ENCODE peak calls at places on chromosomes 2 and 18, in six cellular contexts. T is upper lobe of left lung, G is transverse colon, B is osteoblast, J is SJSA1, S is HCT116. D is an unnamed sample.

GRCh38 chr2:42340938-42341636 is 19.9 kb downstream of the COX7A2L start:
- DNase-seq in T (no peak), B (no peak), S (no peak), G (no peak), J (no peak), D (no peak)

GRCh38 chr18:47935321-47935720 is 4.9 kb upstream of the SMAD2 start:
- DNase-seq in T (no peak), G (no peak), B (no peak), S (no peak), J (no peak), D (no peak)

GRCh38 chr2:65518751-65519150 is 86.4 kb upstream of the SPRED2 start:
- DNase-seq in T (no peak), G (no peak), S (no peak), B (no peak), J (no peak), D (no peak)

GRCh38 chr18:37445368-37445767 is 120.2 kb downstream of the CELF4 start:
- DNase-seq in B (peak; percentile 25), S (no peak), T (no peak), G (no peak), J (no peak), D (no peak)

GRCh38 chr2:241935314-241935713 is 65.8 kb downstream of the RTP5 start:
- DNase-seq in S (peak; percentile 3), G (no peak), T (no peak), B (peak; percentile 97), J (peak; percentile 73), D (no peak)

GRCh38 chr2:27041708-27042107 is 8.9 kb downstream of the TMEM214 start:
- DNase-seq in B (no peak), T (no peak), J (peak; percentile 89), S (no peak), G (no peak), D (no peak)

GRCh38 chr2:183283176-183283575 is 158.9 kb downstream of the NUP35 start:
- DNase-seq in S (no peak), J (no peak), G (no peak), T (no peak), B (no peak), D (no peak)

GRCh38 chr18:62510744-62511143 is 12.1 kb upstream of the ZCCHC2 start:
- DNase-seq in T (no peak), S (no peak), B (no peak), J (no peak), G (no peak), D (no peak)

GRCh38 chr2:238564286-238564920 is 137.7 kb downstream of the ASB1 start:
- DNase-seq in J (no peak), S (no peak), G (no peak), T (no peak), B (no peak), D (no peak)

GRCh38 chr18:23067236-23067635 is 68.0 kb upstream of the CABLES1 start:
- DNase-seq in T (no peak), G (no peak), S (no peak), J (no peak), B (no peak), D (no peak)

GRCh38 chr2:167186465-167186864 is 298.2 kb downstream of the XIRP2 start:
- DNase-seq in J (no peak), T (no peak), G (no peak), S (no peak), B (no peak), D (no peak)

GRCh38 chr18:50057009-50057408 is 137.9 kb downstream of the MYO5B start:
- DNase-seq in J (no peak), S (no peak), B (no peak), T (no peak), G (no peak), D (no peak)

GRCh38 chr2:236119476-236119875 is 48.7 kb downstream of the GBX2 start:
- DNase-seq in B (no peak), T (peak; percentile 37), G (no peak), J (no peak), S (no peak), D (no peak)

GRCh38 chr18:55998071-55998522 is 410.1 kb upstream of the TCF4 start:
- DNase-seq in J (peak; percentile 66), G (no peak), B (peak; percentile 67), S (no peak), T (peak; percentile 41), D (peak; percentile 58)

GRCh38 chr2:74551942-74552913 is 1.5 kb downstream of the LOXL3 start:
- DNase-seq in T (peak; percentile 42), B (peak; percentile 92), S (no peak), G (no peak), J (no peak), D (no peak)

GRCh38 chr2:127362486-127362885 is 25.3 kb downstream of the MAP3K2 start:
- DNase-seq in S (no peak), J (no peak), G (no peak), B (no peak), T (no peak), D (no peak)

GRCh38 chr18:28281400-28281799 is 104.5 kb upstream of the CDH2 start:
- DNase-seq in G (no peak), B (no peak), J (no peak), S (no peak), T (no peak), D (no peak)

GRCh38 chr18:46601338-46601908 is 55.6 kb downstream of the LOXHD1 start:
- DNase-seq in S (no peak), J (no peak), T (no peak), B (peak; percentile 23), G (no peak), D (no peak)

GRCh38 chr2:112996635-112997034 is 8.6 kb upstream of the IL36A start:
- DNase-seq in G (peak; percentile 16), B (no peak), S (no peak), J (no peak), T (no peak), D (no peak)

GRCh38 chr2:192534076-192534475 is 339.3 kb upstream of the TMEFF2 start:
- DNase-seq in S (no peak), T (no peak), B (no peak), J (no peak), G (no peak), D (no peak)

GRCh38 chr2:76318848-76319247 is 608.1 kb upstream of the GCFC2 start:
- DNase-seq in J (no peak), B (no peak), S (no peak), G (no peak), T (no peak), D (no peak)

GRCh38 chr2:237896941-237897340 is 37.5 kb downstream of the RAMP1 start:
- DNase-seq in S (no peak), G (no peak), J (no peak), B (no peak), T (no peak), D (no peak)

GRCh38 chr2:229489016-229489415 is 217.9 kb upstream of the PID1 start:
- DNase-seq in T (peak; percentile 33), B (peak; percentile 86), S (no peak), J (peak; percentile 5), G (no peak), D (peak; percentile 10)

DNA sequence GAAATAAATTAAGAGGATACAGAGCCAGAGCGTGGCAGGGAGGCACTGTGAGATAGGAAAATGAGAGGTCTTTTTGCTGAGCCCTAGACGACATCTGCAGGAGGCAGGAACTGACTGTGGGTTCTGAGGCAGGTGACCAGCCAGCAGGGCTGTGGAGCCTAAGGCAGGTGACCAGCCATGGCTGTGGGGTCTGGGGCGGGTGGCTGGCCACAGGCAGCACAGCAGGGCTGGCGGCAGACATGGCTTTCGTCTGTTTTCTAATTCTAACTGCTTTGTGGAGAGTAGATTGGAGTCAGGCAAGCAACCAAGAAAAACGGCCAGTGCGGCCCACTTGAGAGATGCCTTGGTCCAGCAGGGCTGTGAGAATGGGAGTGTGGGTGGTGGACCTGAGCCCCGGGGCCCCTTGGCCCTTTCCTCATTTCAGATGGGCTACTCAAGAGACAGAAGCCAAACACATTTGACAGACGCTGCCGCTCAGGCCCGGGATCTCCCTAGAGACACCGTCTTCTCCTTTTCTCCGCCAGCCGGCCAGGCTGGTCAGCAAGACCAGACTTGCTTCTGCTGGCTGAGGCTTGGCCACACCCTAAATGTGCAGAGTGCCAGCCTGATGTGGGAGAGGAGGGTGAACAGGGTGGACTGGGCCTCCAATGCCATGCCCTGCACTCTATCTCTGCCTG is 19.7 kb upstream of the GNAL start:
- DNase-seq in G (no peak), S (no peak), J (no peak), T (peak; percentile 43), B (no peak), D (no peak)
- H3K27ac ChIP-seq in G (no peak overlapping the region), S (no peak overlapping the region), J (no peak overlapping the region), T (no peak overlapping the region), B (no peak overlapping the region), D (no peak overlapping the region)

DNA sequence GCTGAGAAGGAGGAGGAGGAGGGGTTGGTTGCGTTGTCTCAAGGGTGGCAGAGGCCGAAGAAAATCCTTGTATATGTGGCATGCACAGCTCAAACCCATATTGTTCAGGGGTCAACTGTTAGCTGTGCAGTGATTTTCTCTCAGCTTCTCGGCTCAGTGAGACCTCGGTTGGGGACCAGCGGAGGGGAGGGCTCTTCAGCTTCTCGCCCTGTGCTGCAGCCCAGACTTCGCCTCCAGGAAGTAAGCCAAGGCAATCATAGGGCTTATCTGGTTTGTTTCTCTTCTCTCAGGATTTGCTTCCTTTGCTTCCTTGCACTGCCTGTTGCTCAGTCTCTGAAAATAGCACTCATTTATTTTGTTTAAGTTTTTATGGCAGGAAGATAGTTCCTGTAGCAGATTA is 85.5 kb downstream of the SOWAHC start:
- DNase-seq in G (peak; percentile 62), J (peak; percentile 10), S (no peak), T (no peak), B (no peak), D (no peak)
- H3K27ac ChIP-seq in G (peak overlapping the region; percentile 88), J (peak overlapping the region; percentile 67), S (no peak overlapping the region), T (peak overlapping the region; percentile 47), B (no peak overlapping the region), D (no peak overlapping the region)

GRCh38 chr2:217360111-217360510 is 500.2 kb upstream of the TNP1 start:
- DNase-seq in J (no peak), S (no peak), T (no peak), B (no peak), G (no peak), D (no peak)

GRCh38 chr2:217356142-217356541 is 496.3 kb upstream of the TNP1 start:
- DNase-seq in J (no peak), B (no peak), S (no peak), G (no peak), T (no peak), D (no peak)

GRCh38 chr2:217356795-217357194 is 496.9 kb upstream of the TNP1 start:
- DNase-seq in T (no peak), S (no peak), J (peak; percentile 44), G (no peak), B (peak; percentile 81), D (peak; percentile 61)

GRCh38 chr2:217360781-217361485 is 501.1 kb upstream of the TNP1 start:
- DNase-seq in G (no peak), S (no peak), T (no peak), J (peak; percentile 93), B (peak; percentile 77), D (no peak)

GRCh38 chr2:217357886-217358620 is 498.2 kb upstream of the TNP1 start:
- DNase-seq in T (no peak), J (peak; percentile 67), B (no peak), G (no peak), S (no peak), D (no peak)
- H3K27ac ChIP-seq in T (no peak overlapping the region), J (peak overlapping the region; percentile 58), B (no peak overlapping the region), G (peak overlapping the region; percentile 59), S (no peak overlapping the region), D (no peak overlapping the region)

DNA sequence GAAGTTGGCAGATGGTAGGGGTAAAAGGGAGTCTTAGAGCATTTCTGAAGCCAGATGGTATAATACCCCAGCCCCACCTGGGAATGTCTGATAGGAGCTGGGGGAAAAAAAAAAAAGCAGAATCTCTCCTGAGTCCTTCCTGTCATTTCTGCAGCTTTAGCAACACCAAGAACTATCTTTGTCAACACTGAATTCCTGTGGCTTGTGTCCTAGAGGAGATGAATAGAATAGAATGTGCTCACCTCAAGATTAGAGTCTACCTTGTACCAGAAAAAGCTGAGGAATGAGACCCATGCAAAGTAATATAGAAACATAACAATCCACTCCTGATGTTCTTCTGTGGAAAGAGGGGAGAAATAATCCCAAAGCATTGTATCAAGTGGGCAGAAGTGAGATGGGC is 102.0 kb downstream of the XRCC5 start:
- DNase-seq in B (no peak), T (no peak), J (peak; percentile 46), S (no peak), G (no peak), D (no peak)
- H3K27ac ChIP-seq in B (no peak overlapping the region), T (no peak overlapping the region), J (peak overlapping the region; percentile 81), S (no peak overlapping the region), G (no peak overlapping the region), D (no peak overlapping the region)